ENCODE peak calls at places on chromosomes 3 and 15, in nine cellular contexts. A, B, U, E, Z, V, K, J and Q are unnamed samples.

GRCh38 chr15:82165948-82166376 is 96.6 kb downstream of the EFL1 start:
- DNase-seq in A (no peak), B (no peak), U (no peak), E (no peak), Z (no peak), V (no peak), K (no peak), J (no peak), Q (no peak)

GRCh38 chr3:127715541-127715940 is 42.8 kb downstream of the ABTB1 start:
- DNase-seq in A (no peak), B (no peak), U (no peak), E (no peak), Z (no peak), V (no peak), K (no peak), J (no peak), Q (no peak)

GRCh38 chr15:96183020-96183926 is 147.2 kb upstream of the NR2F2 start:
- DNase-seq in A (no peak), B (no peak), U (no peak), E (no peak), Z (no peak), V (no peak), K (no peak), J (no peak), Q (no peak)

GRCh38 chr3:125916376-125916978 is 52.5 kb upstream of the ROPN1B start:
- DNase-seq in A (peak; percentile 95), B (peak; percentile 100), U (peak; percentile 70), E (peak; percentile 89), Z (peak; percentile 89), V (peak; percentile 85), K (peak; percentile 94), J (peak; percentile 95), Q (no peak)

GRCh38 chr15:76994971-76995945 is at the start of gene PSTPIP1:
- DNase-seq in A (no peak), B (peak; percentile 63), U (no peak), E (peak; percentile 27), Z (no peak), V (no peak), K (peak; percentile 52), J (no peak), Q (no peak)

GRCh38 chr15:92904832-92905640 is 4.9 kb downstream of the CHD2 start:
- DNase-seq in A (peak; percentile 70), B (no peak), U (no peak), E (no peak), Z (no peak), V (no peak), K (no peak), J (no peak), Q (no peak)

GRCh38 chr3:53880396-53881345 is 1.3 kb downstream of the ACTR8 start:
- DNase-seq in A (no peak), B (no peak), U (no peak), E (no peak), Z (no peak), V (no peak), K (no peak), J (no peak), Q (no peak)

GRCh38 chr15:98154863-98155262 is 194.4 kb downstream of the ARRDC4 start:
- DNase-seq in A (no peak), B (no peak), U (no peak), E (no peak), Z (no peak), V (peak; percentile 35), K (no peak), J (no peak), Q (no peak)

GRCh38 chr15:77546050-77546501 is 86.6 kb downstream of the LINGO1 start:
- DNase-seq in A (peak; percentile 62), B (no peak), U (peak; percentile 63), E (no peak), Z (no peak), V (peak; percentile 71), K (no peak), J (no peak), Q (no peak)

GRCh38 chr3:80806673-80807072 is 954.8 kb downstream of the GBE1 start:
- DNase-seq in A (no peak), B (no peak), U (no peak), E (no peak), Z (no peak), V (no peak), K (no peak), J (no peak), Q (no peak)

GRCh38 chr3:59555593-59556315 is 505.9 kb upstream of the CFAP20DC start:
- DNase-seq in A (no peak), B (no peak), U (no peak), E (no peak), Z (no peak), V (no peak), K (no peak), J (no peak), Q (no peak)

GRCh38 chr3:197888511-197888910 is 61.5 kb upstream of the RPL35A start:
- DNase-seq in A (no peak), B (no peak), U (no peak), E (no peak), Z (no peak), V (no peak), K (no peak), J (no peak), Q (no peak)

GRCh38 chr3:23475446-23475845 is 272.3 kb downstream of the UBE2E2 start:
- DNase-seq in A (no peak), B (no peak), U (no peak), E (no peak), Z (no peak), V (no peak), K (no peak), J (no peak), Q (no peak)

GRCh38 chr3:147120029-147120428 is 286.3 kb downstream of the ZIC4 start:
- DNase-seq in A (peak; percentile 13), B (no peak), U (no peak), E (no peak), Z (peak; percentile 5), V (peak; percentile 37), K (no peak), J (no peak), Q (no peak)